ENCODE peak calls at places on chromosomes 1 and 21, in five cellular contexts. K, J, V, H and X are unnamed samples.

GRCh38 chr1:154145986-154146385 is 8.9 kb downstream of the NUP210L start:
- DNase-seq in K (no peak), J (no peak), V (no peak), H (no peak), X (no peak)

GRCh38 chr21:18529253-18529652 is 125.7 kb upstream of the TMPRSS15 start:
- DNase-seq in K (no peak), J (peak), V (no peak), H (no peak), X (no peak)

GRCh38 chr1:55559802-55560201 is 344.6 kb upstream of the USP24 start:
- DNase-seq in K (no peak), J (no peak), V (no peak), H (no peak), X (no peak)

GRCh38 chr1:23385119-23385621 is 15.5 kb upstream of the ZNF436 start:
- DNase-seq in K (no peak), J (no peak), V (no peak), H (no peak), X (no peak)

GRCh38 chr1:109208431-109208830 is 5.3 kb upstream of the SARS1 start:
- DNase-seq in K (no peak), J (no peak), V (no peak), H (no peak), X (no peak)

GRCh38 chr1:213519098-213519497 is 468.1 kb downstream of the RPS6KC1 start:
- DNase-seq in K (no peak), J (no peak), V (no peak), H (no peak), X (no peak)

GRCh38 chr1:7039590-7039989 is 254.3 kb downstream of the CAMTA1 start:
- DNase-seq in K (no peak), J (no peak), V (no peak), H (no peak), X (no peak)

GRCh38 chr21:45989355-45990048 is 7.9 kb downstream of the COL6A1 start:
- DNase-seq in K (no peak), J (no peak), V (peak), H (no peak), X (no peak)

GRCh38 chr21:46509760-46510159 is 51.1 kb downstream of the DIP2A start:
- DNase-seq in K (no peak), J (peak), V (no peak), H (no peak), X (no peak)

GRCh38 chr1:206672844-206673758 is 11.6 kb upstream of the MAPKAPK2 start:
- DNase-seq in K (peak), J (no peak), V (peak), H (no peak), X (no peak)

GRCh38 chr1:160264795-160265307 is 2.5 kb upstream of the DCAF8 start:
- DNase-seq in K (no peak), J (no peak), V (no peak), H (no peak), X (no peak)

GRCh38 chr1:17743028-17743706 is 12.0 kb upstream of the ACTL8 start:
- DNase-seq in K (no peak), J (no peak), V (no peak), H (no peak), X (no peak)

GRCh38 chr1:203323587-203323986 is 18.3 kb downstream of the BTG2 start:
- DNase-seq in K (no peak), J (no peak), V (no peak), H (no peak), X (no peak)

GRCh38 chr1:228341814-228342626 is 64.6 kb downstream of the TRIM11 start:
- DNase-seq in K (no peak), J (no peak), V (peak), H (no peak), X (no peak)

GRCh38 chr1:224678168-224678567 is 62.1 kb downstream of the CNIH3 start:
- DNase-seq in K (no peak), J (no peak), V (no peak), H (no peak), X (no peak)

GRCh38 chr1:26378088-26378878 is 5.7 kb upstream of the ZNF683 start:
- DNase-seq in K (peak), J (peak), V (no peak), H (no peak), X (no peak)

GRCh38 chr1:27403065-27403726 is 10.8 kb downstream of the GPR3 start:
- DNase-seq in K (peak), J (no peak), V (peak), H (peak), X (no peak)

GRCh38 chr1:200302893-200303250 is 107.0 kb downstream of the ZNF281 start:
- DNase-seq in K (no peak), J (no peak), V (peak), H (peak), X (no peak)

GRCh38 chr1:39003464-39003752 is 12.3 kb downstream of the AKIRIN1 start:
- DNase-seq in K (no peak), J (no peak), V (no peak), H (no peak), X (no peak)

GRCh38 chr1:212607924-212608208 is 695 bp upstream of the ATF3 start:
- DNase-seq in K (peak), J (no peak), V (no peak), H (no peak), X (no peak)

GRCh38 chr1:40802078-40803075 is 18.8 kb downstream of the KCNQ4 start:
- DNase-seq in K (peak), J (peak), V (peak), H (peak), X (peak)

GRCh38 chr1:43705334-43705733 is 2.0 kb upstream of the ST3GAL3 start:
- DNase-seq in K (peak), J (no peak), V (no peak), H (no peak), X (no peak)

GRCh38 chr21:35257413-35257812 is 208.3 kb upstream of the RUNX1 start:
- DNase-seq in K (no peak), J (peak), V (peak), H (no peak), X (no peak)

GRCh38 chr21:34022557-34023335 is 50.6 kb upstream of the MRPS6 start:
- DNase-seq in K (peak), J (peak), V (no peak), H (peak), X (no peak)

GRCh38 chr1:159746676-159747075 is 32.3 kb upstream of the CRP start:
- DNase-seq in K (no peak), J (no peak), V (no peak), H (no peak), X (no peak)

DNA sequence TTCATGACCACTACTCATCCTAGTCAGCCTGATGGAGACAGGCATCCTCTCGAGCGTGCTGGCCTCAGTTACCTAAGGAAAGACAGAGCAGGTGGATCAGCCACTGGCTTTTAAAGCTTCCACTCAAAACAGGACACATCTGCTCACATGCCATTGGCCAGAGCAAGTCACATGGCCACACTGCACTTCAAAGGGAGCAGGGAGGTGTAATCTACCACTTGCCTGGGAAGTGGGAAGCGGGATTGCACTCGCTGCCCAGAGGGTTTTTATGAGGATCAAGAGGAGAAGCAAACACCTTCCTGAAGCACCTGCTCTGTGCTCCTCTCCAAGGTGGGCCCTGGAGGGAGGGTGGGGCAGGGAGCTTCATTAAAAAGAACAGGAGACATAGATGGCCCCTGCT is 108.0 kb downstream of the TAS1R2 start:
- DNase-seq in K (no peak), J (no peak), V (no peak), H (no peak), X (no peak)
- TF ChIP-seq CTCF in K (no peak), J (no peak), V (no peak), H (no peak), X (no peak)

GRCh38 chr1:10888289-10888688 is 91.8 kb upstream of the CASZ1 start:
- DNase-seq in K (no peak), J (peak), V (no peak), H (no peak), X (no peak)
- TF ChIP-seq CTCF in K (no peak), J (peak), V (no peak), H (no peak), X (peak)

GRCh38 chr1:98001764-98002163 is 80.9 kb upstream of the DPYD start:
- DNase-seq in K (no peak), J (peak), V (no peak), H (no peak), X (no peak)
- TF ChIP-seq CTCF in K (no peak), J (peak), V (no peak), H (peak), X (no peak)

GRCh38 chr1:3673381-3674099 is 21.2 kb downstream of the TP73 start:
- DNase-seq in K (peak), J (no peak), V (peak), H (no peak), X (no peak)
- TF ChIP-seq CTCF in K (peak), J (no peak), V (no peak), H (no peak), X (no peak)

DNA sequence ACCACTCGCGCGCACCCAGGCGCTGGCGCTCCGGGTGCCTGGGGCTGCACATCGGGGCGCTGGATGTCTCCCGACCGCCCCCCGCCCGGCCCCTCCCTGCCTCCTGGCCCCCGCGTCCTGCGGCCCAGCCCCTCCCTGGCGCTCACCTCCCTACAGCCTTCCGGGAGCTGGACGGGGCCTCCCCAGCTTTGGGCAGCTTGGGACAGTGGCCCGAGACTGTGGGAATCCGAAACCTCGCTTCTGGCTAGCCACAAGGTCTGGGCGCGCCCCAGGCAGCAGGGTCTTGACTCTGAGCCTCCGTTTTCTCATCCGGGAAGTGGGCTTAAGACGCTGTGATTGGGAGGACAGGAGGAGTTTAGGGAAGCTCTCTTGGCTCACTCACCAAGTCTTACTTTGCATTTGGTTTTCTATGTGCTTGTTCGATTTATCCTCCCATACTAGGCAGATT is 713 bp upstream of the WNT4 start:
- DNase-seq in K (no peak), J (no peak), V (no peak), H (no peak), X (no peak)
- TF ChIP-seq CTCF in K (no peak), J (no peak), V (no peak), H (no peak), X (no peak)

GRCh38 chr21:36705679-36706481 is 7.0 kb downstream of the SIM2 start:
- DNase-seq in K (no peak), J (no peak), V (no peak), H (no peak), X (no peak)
- TF ChIP-seq CTCF in K (no peak), J (peak), V (no peak), H (no peak), X (peak)

DNA sequence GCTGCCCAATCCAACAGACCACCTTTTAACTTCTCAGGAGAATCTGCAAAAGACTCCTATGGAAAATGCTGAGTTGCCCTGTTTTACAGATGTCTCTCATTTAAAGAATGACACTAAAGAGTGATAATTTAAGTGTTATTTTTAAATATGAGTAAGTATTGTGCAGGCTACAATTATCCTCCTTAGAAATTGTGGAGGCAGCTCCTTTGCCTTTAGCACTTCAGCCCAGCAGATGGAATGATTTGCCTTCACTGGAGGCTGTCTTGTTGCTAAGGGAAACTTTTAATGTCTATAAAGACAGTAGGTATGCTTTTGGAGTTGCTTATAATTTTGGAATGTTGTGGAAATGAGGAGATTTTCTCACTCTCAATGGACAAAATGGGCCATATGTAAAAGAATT is 1345.5 kb downstream of the NCAM2 start:
- DNase-seq in K (no peak), J (no peak), V (no peak), H (no peak), X (no peak)
- TF ChIP-seq CTCF in K (no peak), J (no peak), V (no peak), H (no peak), X (no peak)